ENCODE peak calls at places on chromosomes 3 and 15, in ten cellular contexts. B is tibial artery, N is GM13977, V is foreskin fibroblast, M is posterior cingulate gyrus, A is sciatic nerve, R is NCI-H1092 treated with DMSO at 0.1 percent for 48 hours, H is islet precursor cell, F is activated T-helper 1 cell treated with Interleukin-2 at 50 U/mL for 16 hours, L is HEK293T. I is an unnamed sample.

GRCh38 chr15:62068787-62069170 is 2.0 kb downstream of the C2CD4A start:
- DNase-seq in B (no peak), N (no peak), V (no peak), M (no peak), A (no peak), R (no peak), H (no peak), F (no peak), L (no peak), I (no peak)

GRCh38 chr15:90411176-90411575 is 23.1 kb downstream of the IQGAP1 start:
- DNase-seq in B (no peak), N (no peak), V (no peak), M (no peak), A (no peak), R (no peak), H (no peak), F (no peak), L (no peak), I (no peak)

GRCh38 chr3:111684640-111685039 is 89.5 kb upstream of the ZBED2 start:
- DNase-seq in B (no peak), N (no peak), V (no peak), M (no peak), A (no peak), R (no peak), H (no peak), F (no peak), L (no peak), I (no peak)

GRCh38 chr3:184448321-184449160 is 68.7 kb downstream of the CHRD start:
- DNase-seq in B (no peak), N (no peak), V (peak; percentile 75), M (peak; percentile 73), A (no peak), R (no peak), H (peak; percentile 67), F (no peak), L (no peak), I (no peak)

GRCh38 chr3:171044828-171045793 is 18.6 kb upstream of the SLC2A2 start:
- DNase-seq in B (no peak), N (no peak), V (peak; percentile 92), M (no peak), A (no peak), R (no peak), H (peak; percentile 60), F (no peak), L (no peak), I (no peak)

GRCh38 chr3:44289882-44290462 is 48.3 kb downstream of the TOPAZ1 start:
- DNase-seq in B (no peak), N (no peak), V (no peak), M (no peak), A (no peak), R (no peak), H (no peak), F (no peak), L (no peak), I (no peak)

GRCh38 chr3:41742127-41742526 is 219.8 kb downstream of the ULK4 start:
- DNase-seq in B (no peak), N (no peak), V (no peak), M (no peak), A (no peak), R (no peak), H (no peak), F (no peak), L (peak; percentile 22), I (no peak)

GRCh38 chr3:127717357-127718243 is 44.8 kb downstream of the ABTB1 start:
- DNase-seq in B (peak; percentile 49), N (no peak), V (peak; percentile 77), M (peak; percentile 86), A (peak; percentile 54), R (no peak), H (no peak), F (no peak), L (no peak), I (no peak)

GRCh38 chr3:147388395-147389264 is 17.7 kb downstream of the ZIC4 start:
- DNase-seq in B (no peak), N (no peak), V (no peak), M (no peak), A (no peak), R (no peak), H (no peak), F (no peak), L (no peak), I (no peak)

GRCh38 chr3:119559441-119559963 is at the start of gene CD80:
- DNase-seq in B (no peak), N (peak; percentile 45), V (peak; percentile 62), M (no peak), A (no peak), R (no peak), H (peak; percentile 79), F (no peak), L (peak; percentile 66), I (peak; percentile 14)

GRCh38 chr3:150830094-150830681 is 67.2 kb upstream of the SIAH2 start:
- DNase-seq in B (no peak), N (peak; percentile 34), V (peak; percentile 6), M (no peak), A (no peak), R (no peak), H (no peak), F (no peak), L (peak; percentile 50), I (no peak)

GRCh38 chr15:50137330-50137761 is 18.3 kb upstream of the ATP8B4 start:
- DNase-seq in B (no peak), N (no peak), V (peak; percentile 91), M (no peak), A (no peak), R (no peak), H (peak; percentile 84), F (no peak), L (no peak), I (no peak)

GRCh38 chr3:52310861-52311566 is 5.1 kb upstream of the DNAH1 start:
- DNase-seq in B (no peak), N (peak; percentile 85), V (peak; percentile 49), M (no peak), A (no peak), R (no peak), H (no peak), F (no peak), L (no peak), I (no peak)

GRCh38 chr15:49760749-49761148 is 139.9 kb downstream of the DTWD1 start:
- DNase-seq in B (no peak), N (no peak), V (no peak), M (no peak), A (no peak), R (no peak), H (no peak), F (no peak), L (no peak), I (no peak)

GRCh38 chr15:93029613-93030429 is 59.2 kb downstream of the RGMA start:
- DNase-seq in B (peak; percentile 78), N (peak; percentile 33), V (peak; percentile 64), M (peak; percentile 78), A (no peak), R (no peak), H (peak; percentile 78), F (no peak), L (no peak), I (no peak)

GRCh38 chr15:29612096-29612495 is 210.2 kb downstream of the TJP1 start:
- DNase-seq in B (no peak), N (no peak), V (peak; percentile 15), M (no peak), A (no peak), R (no peak), H (peak; percentile 87), F (no peak), L (no peak), I (no peak)

GRCh38 chr15:75200391-75200764 is 1.3 kb upstream of the C15orf39 start:
- DNase-seq in B (no peak), N (no peak), V (no peak), M (no peak), A (no peak), R (no peak), H (peak; percentile 47), F (no peak), L (no peak), I (no peak)

GRCh38 chr3:97001611-97002010 is 187.2 kb downstream of the EPHA6 start:
- DNase-seq in B (no peak), N (no peak), V (no peak), M (no peak), A (no peak), R (no peak), H (no peak), F (no peak), L (no peak), I (no peak)

GRCh38 chr3:10546181-10546624 is 40.8 kb upstream of the ATP2B2 start:
- DNase-seq in B (no peak), N (no peak), V (no peak), M (no peak), A (no peak), R (no peak), H (peak; percentile 43), F (no peak), L (no peak), I (no peak)

GRCh38 chr3:147354621-147355020 is 51.7 kb downstream of the ZIC4 start:
- DNase-seq in B (no peak), N (no peak), V (no peak), M (peak; percentile 80), A (no peak), R (no peak), H (no peak), F (no peak), L (no peak), I (no peak)

GRCh38 chr3:159266779-159267178 is 464.9 kb downstream of the MFSD1 start:
- DNase-seq in B (no peak), N (no peak), V (peak; percentile 48), M (no peak), A (no peak), R (peak; percentile 20), H (peak; percentile 83), F (no peak), L (peak; percentile 38), I (no peak)

GRCh38 chr3:114727373-114727772 is 419.7 kb downstream of the ZBTB20 start:
- DNase-seq in B (no peak), N (peak; percentile 16), V (no peak), M (no peak), A (no peak), R (no peak), H (no peak), F (no peak), L (no peak), I (no peak)

GRCh38 chr3:8505621-8506020 is 4.0 kb downstream of the LMCD1 start:
- DNase-seq in B (peak; percentile 83), N (no peak), V (no peak), M (no peak), A (no peak), R (peak; percentile 78), H (no peak), F (no peak), L (no peak), I (no peak)

GRCh38 chr3:195897081-195897852 is 11.1 kb downstream of the TNK2 start:
- DNase-seq in B (no peak), N (no peak), V (peak; percentile 91), M (peak; percentile 78), A (no peak), R (peak; percentile 24), H (peak; percentile 80), F (no peak), L (no peak), I (no peak)

GRCh38 chr3:18989237-18989812 is 159.0 kb upstream of the KCNH8 start:
- DNase-seq in B (no peak), N (no peak), V (no peak), M (no peak), A (no peak), R (no peak), H (no peak), F (no peak), L (no peak), I (no peak)

GRCh38 chr15:66835558-66835878 is 133.5 kb downstream of the SMAD6 start:
- DNase-seq in B (no peak), N (no peak), V (peak; percentile 67), M (no peak), A (peak; percentile 47), R (no peak), H (no peak), F (no peak), L (no peak), I (no peak)

GRCh38 chr3:36813320-36813719 is 49.0 kb upstream of the DCLK3 start:
- DNase-seq in B (no peak), N (no peak), V (no peak), M (peak; percentile 93), A (no peak), R (no peak), H (peak; percentile 67), F (no peak), L (no peak), I (no peak)